ENCODE peak calls at places on chromosomes 2 and 18, in four cellular contexts. One of them, this sample, is unnamed.

GRCh38 chr2:203683932-203684556 is 22.4 kb upstream of the CD28 start:
- DNase-seq in MCF 10A: peak; percentile 96
- DNase-seq in activated naive CD8-positive, alpha-beta T cell treated with anti-CD3 and anti-CD28 coated beads for 36 hours: peak; percentile 39
- DNase-seq in activated effector memory CD4-positive, alpha-beta T cell treated with anti-CD3 and anti-CD28 coated beads, Interleukin-2, amount 50 U/mL, for 16 hours: no peak
- DNase-seq in this sample: no peak

GRCh38 chr18:3693385-3693784 is 243.4 kb downstream of the TGIF1 start:
- DNase-seq in MCF 10A: no peak
- DNase-seq in activated naive CD8-positive, alpha-beta T cell treated with anti-CD3 and anti-CD28 coated beads for 36 hours: no peak
- DNase-seq in activated effector memory CD4-positive, alpha-beta T cell treated with anti-CD3 and anti-CD28 coated beads, Interleukin-2, amount 50 U/mL, for 16 hours: no peak
- DNase-seq in this sample: no peak

GRCh38 chr2:199303814-199304213 is 153.9 kb downstream of the SATB2 start:
- DNase-seq in MCF 10A: peak; percentile 85
- DNase-seq in activated naive CD8-positive, alpha-beta T cell treated with anti-CD3 and anti-CD28 coated beads for 36 hours: no peak
- DNase-seq in activated effector memory CD4-positive, alpha-beta T cell treated with anti-CD3 and anti-CD28 coated beads, Interleukin-2, amount 50 U/mL, for 16 hours: no peak
- DNase-seq in this sample: no peak

GRCh38 chr2:186052930-186053329 is 314.3 kb downstream of the FSIP2 start:
- DNase-seq in MCF 10A: no peak
- DNase-seq in activated naive CD8-positive, alpha-beta T cell treated with anti-CD3 and anti-CD28 coated beads for 36 hours: no peak
- DNase-seq in activated effector memory CD4-positive, alpha-beta T cell treated with anti-CD3 and anti-CD28 coated beads, Interleukin-2, amount 50 U/mL, for 16 hours: no peak
- DNase-seq in this sample: no peak

GRCh38 chr2:177689623-177690022 is 297.1 kb downstream of the AGPS start:
- DNase-seq in MCF 10A: no peak
- DNase-seq in activated naive CD8-positive, alpha-beta T cell treated with anti-CD3 and anti-CD28 coated beads for 36 hours: no peak
- DNase-seq in activated effector memory CD4-positive, alpha-beta T cell treated with anti-CD3 and anti-CD28 coated beads, Interleukin-2, amount 50 U/mL, for 16 hours: no peak
- DNase-seq in this sample: no peak

GRCh38 chr2:54457326-54458023 is 1.3 kb downstream of the SPTBN1 start:
- DNase-seq in MCF 10A: no peak
- DNase-seq in activated naive CD8-positive, alpha-beta T cell treated with anti-CD3 and anti-CD28 coated beads for 36 hours: peak; percentile 16
- DNase-seq in activated effector memory CD4-positive, alpha-beta T cell treated with anti-CD3 and anti-CD28 coated beads, Interleukin-2, amount 50 U/mL, for 16 hours: no peak
- DNase-seq in this sample: peak; percentile 77

GRCh38 chr2:17752892-17753802 is 463 bp downstream of the SMC6 start:
- DNase-seq in MCF 10A: peak; percentile 38
- DNase-seq in activated naive CD8-positive, alpha-beta T cell treated with anti-CD3 and anti-CD28 coated beads for 36 hours: peak; percentile 58
- DNase-seq in activated effector memory CD4-positive, alpha-beta T cell treated with anti-CD3 and anti-CD28 coated beads, Interleukin-2, amount 50 U/mL, for 16 hours: peak; percentile 82
- DNase-seq in this sample: peak; percentile 66

GRCh38 chr18:29160123-29160522 is 983.2 kb upstream of the CDH2 start:
- DNase-seq in MCF 10A: no peak
- DNase-seq in activated naive CD8-positive, alpha-beta T cell treated with anti-CD3 and anti-CD28 coated beads for 36 hours: no peak
- DNase-seq in activated effector memory CD4-positive, alpha-beta T cell treated with anti-CD3 and anti-CD28 coated beads, Interleukin-2, amount 50 U/mL, for 16 hours: no peak
- DNase-seq in this sample: no peak

GRCh38 chr2:26317377-26318105 is 28.4 kb upstream of the SELENOI start:
- DNase-seq in MCF 10A: no peak
- DNase-seq in activated naive CD8-positive, alpha-beta T cell treated with anti-CD3 and anti-CD28 coated beads for 36 hours: no peak
- DNase-seq in activated effector memory CD4-positive, alpha-beta T cell treated with anti-CD3 and anti-CD28 coated beads, Interleukin-2, amount 50 U/mL, for 16 hours: no peak
- DNase-seq in this sample: no peak

This sample was measured in sigmoid colon.